ENCODE peak calls at places on chromosomes 2 and 18, in seven cellular contexts. T is upper lobe of right lung, R is adrenal gland, K is right atrium auricular region, N is psoas muscle, Z is neural progenitor cell, J is endothelial cell of umbilical vein. U is an unnamed sample. For H3K36me3, the result is how much of the 10 kb centered on the place peaks cover.

GRCh38 chr2:119339562-119339923 is 27.1 kb downstream of the C2orf76 start:
- DNase-seq in K (no peak), N (no peak), T (no peak), J (no peak), Z (no peak), R (no peak), U (no peak)

GRCh38 chr18:76569644-76570415 is 74.8 kb upstream of the ZNF516 start:
- DNase-seq in N (no peak), Z (peak), J (no peak), T (no peak), K (no peak), R (no peak), U (no peak)

GRCh38 chr18:72544092-72544886 is at the start of gene CBLN2:
- DNase-seq in T (peak), N (no peak), R (peak), J (peak), Z (peak), K (no peak), U (peak)

GRCh38 chr2:77268626-77269025 is 253.6 kb downstream of the LRRTM4 start:
- DNase-seq in T (no peak), Z (no peak), N (no peak), K (no peak), J (no peak), R (no peak), U (no peak)

GRCh38 chr18:12046046-12046750 is 47.4 kb upstream of the ANKRD62 start:
- DNase-seq in R (no peak), T (no peak), N (no peak), K (peak), J (no peak), Z (no peak), U (peak)

GRCh38 chr2:71226391-71226964 is 425 bp downstream of the PAIP2B start:
- DNase-seq in T (peak), J (peak), Z (peak), R (peak), K (no peak), N (peak), U (peak)

GRCh38 chr2:109516445-109517117 is 97.2 kb downstream of the SEPTIN10 start:
- DNase-seq in N (no peak), K (no peak), J (peak), T (peak), Z (peak), R (peak), U (peak)

GRCh38 chr2:101883860-101884259 is 107.9 kb upstream of the IL1R2 start:
- DNase-seq in J (peak), R (peak), Z (peak), T (no peak), K (no peak), N (no peak), U (peak)

GRCh38 chr2:54461251-54461650 is 5.1 kb downstream of the SPTBN1 start:
- DNase-seq in R (no peak), N (no peak), K (no peak), T (no peak), J (no peak), Z (no peak), U (no peak)

GRCh38 chr2:66897181-66897580 is 462.3 kb downstream of the MEIS1 start:
- DNase-seq in N (no peak), Z (no peak), T (no peak), J (no peak), K (no peak), R (no peak), U (no peak)

GRCh38 chr2:37376421-37377186 is 32.2 kb downstream of the QPCT start:
- DNase-seq in Z (no peak), J (no peak), K (peak), N (peak), T (no peak), R (peak), U (no peak)

GRCh38 chr2:75276093-75277055 is 77.1 kb upstream of the TACR1 start:
- DNase-seq in T (no peak), Z (no peak), J (peak), R (no peak), N (no peak), K (no peak), U (no peak)

GRCh38 chr2:102142829-102143449 is 393 bp downstream of the IL1R1 start:
- DNase-seq in J (no peak), Z (no peak), K (no peak), T (no peak), R (no peak), N (no peak), U (no peak)

GRCh38 chr2:128832946-128833560 is 514.4 kb upstream of the HS6ST1 start:
- DNase-seq in T (no peak), N (no peak), R (no peak), J (no peak), Z (peak), K (no peak), U (no peak)

GRCh38 chr2:210263841-210264240 is 38.6 kb upstream of the ACADL start:
- DNase-seq in J (no peak), N (no peak), K (no peak), T (no peak), R (no peak), Z (no peak), U (no peak)

GRCh38 chr2:160039166-160039903 is 23.1 kb downstream of the PLA2R1 start:
- DNase-seq in T (no peak), R (peak), N (no peak), K (no peak), Z (no peak), J (peak), U (no peak)

GRCh38 chr2:74575320-74575719 is 20.8 kb downstream of the DOK1 start:
- DNase-seq in N (no peak), R (no peak), K (no peak), J (no peak), T (no peak), Z (no peak), U (no peak)

GRCh38 chr18:78798402-78799175 is 181.0 kb upstream of the SALL3 start:
- DNase-seq in Z (no peak), R (no peak), J (no peak), N (no peak), K (no peak), T (peak), U (no peak)

GRCh38 chr18:72419914-72420313 is 124.2 kb downstream of the CBLN2 start:
- DNase-seq in K (no peak), T (no peak), Z (no peak), R (no peak), J (no peak), N (no peak), U (no peak)

GRCh38 chr2:169038338-169038757 is 7.2 kb upstream of the ABCB11 start:
- DNase-seq in J (no peak), N (no peak), T (no peak), K (no peak), Z (no peak), R (no peak), U (no peak)

GRCh38 chr2:44296653-44297052 is 21.4 kb downstream of the SLC3A1 start:
- DNase-seq in K (no peak), R (no peak), T (no peak), J (no peak), Z (no peak), N (no peak), U (no peak)

GRCh38 chr2:170073288-170073687 is 104.7 kb upstream of the MYO3B start:
- DNase-seq in K (no peak), J (peak), Z (no peak), T (no peak), R (peak), N (peak), U (peak)

GRCh38 chr2:74762789-74763188 is 71.1 kb upstream of the HK2 start:
- DNase-seq in R (no peak), Z (no peak), J (no peak), K (no peak), T (no peak), N (no peak), U (no peak)

GRCh38 chr2:197442865-197443264 is 8.0 kb upstream of the SF3B1 start:
- DNase-seq in Z (no peak), R (no peak), T (no peak), K (no peak), J (no peak), N (no peak), U (no peak)

GRCh38 chr2:98702127-98702802 is 28.7 kb downstream of the MGAT4A start:
- DNase-seq in R (peak), K (no peak), J (peak), Z (no peak), N (no peak), T (no peak), U (peak)

GRCh38 chr2:59301466-59302402 is 1060.6 kb upstream of the FANCL start:
- DNase-seq in J (peak), Z (peak), R (peak), K (peak), N (no peak), T (no peak), U (peak)

GRCh38 chr18:45764000-45764686 is 40.2 kb downstream of the SLC14A1 start:
- DNase-seq in R (no peak), Z (no peak), N (no peak), J (peak), K (no peak), T (no peak), U (no peak)

GRCh38 chr2:25257032-25257455 is 84.7 kb downstream of the DNMT3A start:
- DNase-seq in K (no peak), J (peak), T (no peak), N (no peak), R (peak), Z (peak), U (no peak)

GRCh38 chr2:99085400-99085799 is 56.1 kb upstream of the C2orf15 start:
- DNase-seq in R (peak), J (no peak), N (no peak), Z (peak), T (no peak), K (no peak), U (no peak)

GRCh38 chr2:135647836-135648579 is 93.6 kb upstream of the UBXN4 start:
- DNase-seq in N (no peak), R (no peak), Z (no peak), K (no peak), J (no peak), T (no peak), U (no peak)

GRCh38 chr2:161400076-161400475 is 16.0 kb upstream of the TBR1 start:
- DNase-seq in R (no peak), Z (no peak), T (no peak), J (no peak), N (no peak), K (no peak), U (no peak)

GRCh38 chr2:12718662-12719399 is 2.1 kb downstream of the TRIB2 start:
- DNase-seq in K (no peak), R (no peak), T (no peak), Z (peak), N (no peak), J (peak), U (no peak)

GRCh38 chr2:24863636-24864035 is 56.4 kb downstream of the ADCY3 start:
- DNase-seq in K (no peak), T (no peak), Z (no peak), J (no peak), R (no peak), N (no peak), U (no peak)

GRCh38 chr2:95351080-95351915 is 51.2 kb upstream of the FAHD2A start:
- DNase-seq in J (no peak), K (no peak), Z (no peak), T (peak), N (no peak), R (no peak), U (no peak)

GRCh38 chr2:196335238-196335637 is 163.9 kb upstream of the STK17B start:
- DNase-seq in T (no peak), J (peak), Z (no peak), R (no peak), K (no peak), N (no peak), U (no peak)

GRCh38 chr2:126655066-126655465 is 892 bp upstream of the GYPC start:
- DNase-seq in J (no peak), R (no peak), Z (peak), N (no peak), K (no peak), T (no peak), U (no peak)

GRCh38 chr2:230054079-230054478 is 14.6 kb downstream of the SLC16A14 start:
- DNase-seq in R (no peak), T (no peak), J (no peak), N (no peak), K (no peak), Z (no peak), U (no peak)

GRCh38 chr2:182766626-182767025 is 50.6 kb downstream of the DNAJC10 start:
- DNase-seq in K (no peak), Z (no peak), T (no peak), R (no peak), N (no peak), J (no peak), U (no peak)

GRCh38 chr2:182767578-182767977 is 51.5 kb downstream of the DNAJC10 start:
- DNase-seq in N (no peak), T (no peak), J (peak), Z (peak), K (no peak), R (peak), U (no peak)

GRCh38 chr2:182763311-182763912 is 47.4 kb downstream of the DNAJC10 start:
- DNase-seq in N (no peak), Z (peak), R (peak), T (no peak), J (peak), K (no peak), U (no peak)

GRCh38 chr2:182758379-182758778 is 42.3 kb downstream of the DNAJC10 start:
- DNase-seq in R (no peak), N (no peak), J (no peak), Z (no peak), T (no peak), K (no peak), U (no peak)

DNA sequence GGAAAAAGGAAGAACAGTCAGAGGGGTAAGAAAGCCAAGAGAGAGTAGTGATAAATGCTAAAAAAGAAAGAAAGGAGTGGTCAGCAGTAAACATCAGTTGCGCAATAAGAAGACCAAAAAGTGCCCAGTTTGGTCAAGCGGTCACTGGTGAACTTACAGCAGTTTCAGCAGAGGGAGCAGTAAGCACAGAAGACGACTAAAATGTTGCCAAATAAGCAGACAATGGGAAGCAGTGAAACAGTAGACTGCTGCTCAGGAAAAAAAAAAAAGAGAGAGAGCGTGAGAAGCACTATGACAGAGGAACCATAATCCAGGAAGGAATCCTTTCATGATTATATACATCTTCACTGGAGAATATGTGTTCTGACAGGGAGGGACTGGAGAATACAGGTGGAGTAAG is 45.8 kb downstream of the DNAJC10 start:
- DNase-seq in N (no peak), J (peak), R (no peak), K (no peak), Z (peak), T (no peak), U (no peak)
- TF ChIP-seq CTCF in N (peak), J (no peak), R (no peak), K (no peak), Z (peak), T (peak), U (no peak)

DNA sequence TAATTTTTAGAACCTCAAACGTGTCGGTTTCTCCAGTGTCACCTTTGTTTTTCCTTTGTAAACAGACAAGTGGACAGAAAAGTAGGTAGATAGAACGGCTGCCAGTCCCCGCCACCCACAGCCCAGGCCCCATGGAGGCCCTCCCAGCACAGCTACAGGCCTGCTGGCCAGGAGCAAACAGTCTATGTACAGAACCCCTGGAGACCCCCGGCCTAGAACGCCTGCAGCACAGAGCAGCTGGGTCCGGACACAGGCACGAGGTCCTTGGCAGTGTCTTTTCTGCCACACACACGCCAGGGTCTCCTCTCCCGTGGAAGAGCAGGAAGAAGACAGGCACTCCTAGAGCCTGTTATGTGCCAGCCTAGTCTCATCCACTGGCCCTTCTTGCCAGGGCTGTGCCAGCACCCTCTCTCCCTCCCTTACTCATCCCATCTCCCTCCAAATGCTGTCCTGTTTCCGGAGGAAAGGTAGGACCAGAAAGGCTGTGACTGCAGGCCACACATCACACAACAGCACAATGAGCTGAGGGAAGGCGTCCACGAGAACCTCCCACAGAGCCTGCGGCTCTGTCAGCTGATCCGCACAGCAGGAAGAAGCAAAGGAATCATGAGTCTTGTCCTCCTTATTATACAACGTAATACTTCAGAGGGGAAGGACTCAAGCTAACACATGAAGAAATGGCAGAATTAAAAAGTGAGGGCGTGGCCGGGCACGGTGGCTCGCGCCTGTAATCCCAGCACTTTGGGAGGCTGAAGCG is 7.7 kb downstream of the DTYMK start:
- DNase-seq in N (no peak), J (no peak), Z (no peak), T (no peak), R (no peak), K (no peak), U (no peak)
- H3K36me3 ChIP-seq in N (half or more), J (under half), Z (under half), T (under half), R (under half), K (under half), U (under half)

DNA sequence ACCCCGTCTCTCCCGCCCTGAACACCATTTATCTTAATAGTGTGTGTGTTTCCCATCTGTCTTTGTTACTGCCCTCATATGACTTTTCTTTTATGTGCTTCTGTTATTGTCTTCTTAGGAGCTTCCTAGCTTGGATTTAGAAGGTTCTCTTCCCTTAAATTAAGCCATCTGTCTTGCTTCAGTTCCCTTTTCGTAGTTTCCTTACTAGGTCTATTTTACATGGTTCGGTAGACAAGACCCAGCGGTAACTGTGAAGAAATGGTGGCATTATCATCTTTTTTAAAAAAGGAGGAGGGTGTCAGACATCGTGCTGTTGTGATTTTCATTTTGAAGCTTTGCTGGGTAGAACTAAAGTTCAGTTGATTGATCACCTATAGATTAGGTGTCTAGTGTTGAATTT is 10.3 kb downstream of the NCK2 start:
- DNase-seq in N (no peak), Z (no peak), T (no peak), R (no peak), J (no peak), K (no peak), U (no peak)
- H3K4me3 ChIP-seq in N (no peak), Z (no peak), T (no peak), R (no peak), J (no peak), K (no peak), U (no peak)

DNA sequence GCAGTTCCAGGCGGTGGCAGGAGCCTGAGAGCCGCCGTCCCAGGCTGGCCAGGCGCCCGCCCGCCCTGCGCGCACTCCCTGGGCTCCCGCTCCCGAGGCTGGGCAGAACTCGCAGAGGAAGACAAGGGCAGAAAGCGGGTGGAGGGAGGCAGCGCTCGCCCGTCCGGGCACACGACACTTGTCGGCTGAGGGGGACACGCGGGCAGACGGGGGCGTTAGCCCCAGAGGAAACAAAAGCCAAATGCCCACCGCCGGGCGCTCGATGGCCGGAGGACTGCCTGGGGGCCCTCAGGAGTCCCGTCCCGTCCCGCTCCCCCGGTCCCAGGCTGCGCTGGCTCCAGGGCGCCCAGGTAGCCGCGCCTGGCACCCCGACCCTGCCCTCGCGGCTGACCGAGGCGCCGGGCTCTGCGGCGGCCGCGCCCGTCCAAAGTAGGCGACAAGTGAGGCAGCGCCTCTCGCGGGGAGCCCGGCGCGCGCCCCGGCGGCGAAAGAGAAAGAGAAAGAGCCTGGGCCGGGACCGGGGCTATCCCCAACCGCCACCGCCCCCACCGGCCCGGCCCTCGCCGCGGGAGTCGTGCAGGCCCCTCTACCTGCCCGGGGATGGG is 491 bp downstream of the L3MBTL4 start:
- DNase-seq in R (peak), Z (peak), K (no peak), N (peak), T (peak), J (no peak), U (peak)
- TF ChIP-seq CTCF in R (no peak), Z (peak), K (no peak), N (no peak), T (peak), J (no peak), U (no peak)

GRCh38 chr2:217818293-217818850 is 184.4 kb downstream of the TNS1 start:
- DNase-seq in Z (no peak), T (no peak), R (no peak), J (no peak), K (no peak), N (no peak), U (no peak)
- H3K36me3 ChIP-seq in Z (under half), T (half or more), R (under half), J (under half), K (half or more), N (half or more), U (under half)

DNA sequence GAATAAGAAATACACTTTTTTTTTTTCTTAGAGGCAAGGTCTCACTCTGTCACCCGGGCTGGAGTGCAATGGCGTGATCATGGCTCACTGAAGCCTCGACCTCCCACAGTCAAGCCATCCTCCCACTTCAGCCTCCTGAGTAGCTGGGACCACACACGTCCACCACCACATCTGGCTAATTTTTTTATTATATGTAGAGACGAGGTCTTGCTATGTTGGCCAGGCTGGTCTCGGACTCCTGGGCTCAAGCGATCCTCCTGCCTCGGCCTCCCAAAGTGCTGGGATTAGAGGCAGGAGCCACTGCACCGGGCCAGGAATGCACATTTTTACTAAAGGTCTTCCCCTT is 2.4 kb downstream of the TGOLN2 start:
- DNase-seq in Z (no peak), R (no peak), J (no peak), N (no peak), K (no peak), T (no peak), U (no peak)
- H3K4me3 ChIP-seq in Z (peak), R (peak), J (peak), N (peak), K (peak), T (peak), U (peak)

U was measured in colonic mucosa.